ENCODE peak calls at places on chromosomes 3 and 15, in seven cellular contexts. U is AG09309, Y is HFF-Myc, F is psoas muscle, H is kidney, L is neural progenitor cell, J is fibroblast of the aortic adventitia. R is an unnamed sample.

GRCh38 chr3:126746395-126747177 is 42.5 kb downstream of the CHCHD6 start:
- DNase-seq in U (peak), Y (peak), F (no peak), H (no peak), L (no peak), J (peak), R (peak)

GRCh38 chr15:40474581-40474980 is 3.8 kb downstream of the CHST14 start:
- DNase-seq in U (no peak), Y (no peak), F (no peak), H (peak), L (no peak), J (no peak), R (no peak)

GRCh38 chr3:44995142-44995770 is 19.2 kb downstream of the EXOSC7 start:
- DNase-seq in U (no peak), Y (peak), F (no peak), H (no peak), L (no peak), J (peak), R (peak)

GRCh38 chr3:40201770-40202169 is 107.7 kb upstream of the EIF1B start:
- DNase-seq in U (no peak), Y (no peak), F (no peak), H (no peak), L (no peak), J (no peak), R (no peak)

GRCh38 chr3:98612587-98612986 is 19.2 kb upstream of the CPOX start:
- DNase-seq in U (no peak), Y (no peak), F (no peak), H (no peak), L (no peak), J (no peak), R (peak)

GRCh38 chr3:133706033-133706432 is 40.2 kb upstream of the TF start:
- DNase-seq in U (no peak), Y (no peak), F (no peak), H (no peak), L (no peak), J (no peak), R (no peak)

GRCh38 chr3:173065543-173065970 is 75.5 kb downstream of the SPATA16 start:
- DNase-seq in U (no peak), Y (no peak), F (no peak), H (no peak), L (no peak), J (peak), R (peak)

GRCh38 chr15:70319466-70319865 is 221.7 kb upstream of the TLE3 start:
- DNase-seq in U (no peak), Y (no peak), F (no peak), H (no peak), L (no peak), J (no peak), R (no peak)

GRCh38 chr3:179719048-179719734 is 66.4 kb downstream of the USP13 start:
- DNase-seq in U (no peak), Y (no peak), F (no peak), H (no peak), L (no peak), J (no peak), R (no peak)

GRCh38 chr3:149673393-149673792 is 15.6 kb upstream of the WWTR1 start:
- DNase-seq in U (no peak), Y (no peak), F (no peak), H (no peak), L (no peak), J (peak), R (no peak)

GRCh38 chr3:64167868-64168267 is 57.4 kb downstream of the PRICKLE2 start:
- DNase-seq in U (no peak), Y (no peak), F (no peak), H (no peak), L (no peak), J (no peak), R (no peak)

GRCh38 chr3:105806361-105806760 is 62.5 kb downstream of the CBLB start:
- DNase-seq in U (no peak), Y (no peak), F (no peak), H (no peak), L (no peak), J (peak), R (peak)

GRCh38 chr3:37743974-37744373 is 117.7 kb upstream of the CTDSPL start:
- DNase-seq in U (no peak), Y (no peak), F (no peak), H (no peak), L (no peak), J (no peak), R (no peak)

GRCh38 chr15:92043283-92043682 is 189.8 kb downstream of the SLCO3A1 start:
- DNase-seq in U (no peak), Y (no peak), F (no peak), H (no peak), L (no peak), J (no peak), R (no peak)

GRCh38 chr3:70065666-70066253 is 66.2 kb downstream of the SAMMSON start:
- DNase-seq in U (no peak), Y (no peak), F (no peak), H (no peak), L (peak), J (no peak), R (no peak)
- TF ChIP-seq CTCF in U (no peak), Y (peak), F (no peak), H (no peak), L (peak), J (no peak), R (no peak)

GRCh38 chr15:33031324-33031736 is 163.2 kb downstream of the FMN1 start:
- DNase-seq in U (peak), Y (peak), F (no peak), H (no peak), L (no peak), J (peak), R (no peak)
- H3K4me3 ChIP-seq in U (no peak), Y (no peak), F (no peak), H (no peak), L (no peak), J (no peak), R (no peak)

GRCh38 chr15:73771380-73772095 is 18.4 kb upstream of the INSYN1 start:
- DNase-seq in U (no peak), Y (no peak), F (no peak), H (no peak), L (peak), J (no peak), R (no peak)
- TF ChIP-seq CTCF in U (no peak), Y (no peak), F (no peak), H (no peak), L (peak), J (no peak), R (no peak)

DNA sequence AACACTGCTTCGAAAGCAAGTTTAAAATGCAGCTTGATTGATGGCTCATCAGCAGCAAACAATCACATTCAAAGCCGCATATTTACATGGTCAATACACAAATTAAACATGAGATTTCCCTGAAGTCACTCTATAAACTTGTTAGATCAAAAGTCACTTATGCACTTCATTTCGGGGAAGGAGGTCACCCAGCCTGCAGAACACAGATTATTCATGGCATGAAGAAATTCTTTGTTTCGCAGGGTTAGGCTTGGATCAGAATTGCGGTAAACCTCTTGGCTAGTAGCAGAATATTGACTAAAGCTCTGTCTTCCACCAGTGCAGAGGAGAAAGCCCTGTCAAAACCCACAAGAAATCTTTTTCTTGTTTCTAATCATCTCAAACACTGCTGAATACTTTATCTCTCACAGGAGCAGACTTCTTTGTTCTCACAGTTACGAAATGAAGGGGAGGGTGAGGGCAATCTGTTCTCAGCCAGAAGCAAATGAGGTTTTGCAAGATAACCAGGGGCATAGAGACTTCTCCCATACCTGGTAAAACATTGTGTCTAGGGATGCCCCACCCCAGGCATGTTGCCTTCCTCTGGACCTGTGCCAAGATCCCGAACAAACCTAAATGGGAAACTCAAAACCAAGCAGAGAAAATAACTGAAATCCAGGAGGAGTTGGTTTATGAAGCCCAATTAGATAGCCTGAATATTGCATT is 133.3 kb upstream of the CHL1 start:
- DNase-seq in U (no peak), Y (no peak), F (no peak), H (no peak), L (no peak), J (no peak), R (peak)
- H3K4me3 ChIP-seq in U (no peak), Y (no peak), F (no peak), H (no peak), L (no peak), J (no peak), R (no peak)

GRCh38 chr3:146750196-146750595 is 145.1 kb upstream of the PLSCR5 start:
- DNase-seq in U (no peak), Y (peak), F (no peak), H (no peak), L (no peak), J (peak), R (peak)

GRCh38 chr3:146747928-146748327 is 142.8 kb upstream of the PLSCR5 start:
- DNase-seq in U (peak), Y (peak), F (no peak), H (no peak), L (no peak), J (peak), R (peak)

GRCh38 chr3:146746190-146746589 is 141.0 kb upstream of the PLSCR5 start:
- DNase-seq in U (peak), Y (peak), F (no peak), H (no peak), L (no peak), J (peak), R (peak)

GRCh38 chr3:146747051-146747450 is 141.9 kb upstream of the PLSCR5 start:
- DNase-seq in U (no peak), Y (no peak), F (no peak), H (no peak), L (no peak), J (no peak), R (no peak)
- TF ChIP-seq CTCF in U (no peak), Y (no peak), F (no peak), H (no peak), L (no peak), J (no peak), R (no peak)

GRCh38 chr3:99941211-99941610 is 123.5 kb downstream of the CMSS1 start:
- DNase-seq in U (no peak), Y (no peak), F (no peak), H (no peak), L (no peak), J (no peak), R (no peak)

GRCh38 chr3:99948467-99949089 is 130.9 kb downstream of the CMSS1 start:
- DNase-seq in U (no peak), Y (no peak), F (no peak), H (no peak), L (no peak), J (no peak), R (no peak)

GRCh38 chr3:99947356-99947755 is 129.7 kb downstream of the CMSS1 start:
- DNase-seq in U (no peak), Y (no peak), F (no peak), H (no peak), L (no peak), J (no peak), R (no peak)

GRCh38 chr3:99943931-99944761 is 126.5 kb downstream of the CMSS1 start:
- DNase-seq in U (no peak), Y (no peak), F (no peak), H (no peak), L (peak), J (peak), R (no peak)

DNA sequence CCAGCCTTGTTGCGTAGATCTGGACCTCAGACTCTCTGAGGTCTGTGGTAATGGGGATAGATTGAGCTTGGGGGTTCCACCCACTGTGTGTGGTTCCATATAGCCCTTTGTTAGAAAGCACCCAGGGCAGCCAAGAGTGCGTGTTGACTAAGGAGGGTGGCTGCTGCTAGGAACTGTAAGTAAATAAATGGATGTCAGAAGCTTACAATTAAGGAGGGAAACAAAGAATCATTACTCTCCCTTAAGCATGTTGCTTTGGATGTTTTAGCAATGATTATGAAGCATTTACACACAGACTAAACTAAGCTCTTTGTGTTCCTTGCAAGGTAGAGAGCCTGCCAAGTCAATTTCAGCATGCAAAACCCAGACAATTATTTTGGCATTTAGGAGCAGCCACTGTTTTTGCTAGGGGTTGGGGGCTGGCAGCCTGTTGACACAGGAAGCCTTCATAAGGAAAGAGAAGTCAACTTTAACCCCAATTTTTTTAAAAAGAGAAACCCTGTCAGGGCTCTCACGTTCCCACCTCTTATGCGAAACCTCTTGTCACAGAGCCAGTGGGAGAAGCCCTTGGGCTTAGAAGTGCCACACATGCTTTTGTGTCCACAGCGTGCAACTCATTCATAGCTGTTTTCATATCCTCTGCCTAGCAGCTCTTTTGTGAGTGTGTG is 127.8 kb downstream of the CMSS1 start:
- DNase-seq in U (no peak), Y (no peak), F (no peak), H (no peak), L (no peak), J (peak), R (no peak)
- H3K4me3 ChIP-seq in U (no peak), Y (no peak), F (no peak), H (no peak), L (no peak), J (no peak), R (no peak)

DNA sequence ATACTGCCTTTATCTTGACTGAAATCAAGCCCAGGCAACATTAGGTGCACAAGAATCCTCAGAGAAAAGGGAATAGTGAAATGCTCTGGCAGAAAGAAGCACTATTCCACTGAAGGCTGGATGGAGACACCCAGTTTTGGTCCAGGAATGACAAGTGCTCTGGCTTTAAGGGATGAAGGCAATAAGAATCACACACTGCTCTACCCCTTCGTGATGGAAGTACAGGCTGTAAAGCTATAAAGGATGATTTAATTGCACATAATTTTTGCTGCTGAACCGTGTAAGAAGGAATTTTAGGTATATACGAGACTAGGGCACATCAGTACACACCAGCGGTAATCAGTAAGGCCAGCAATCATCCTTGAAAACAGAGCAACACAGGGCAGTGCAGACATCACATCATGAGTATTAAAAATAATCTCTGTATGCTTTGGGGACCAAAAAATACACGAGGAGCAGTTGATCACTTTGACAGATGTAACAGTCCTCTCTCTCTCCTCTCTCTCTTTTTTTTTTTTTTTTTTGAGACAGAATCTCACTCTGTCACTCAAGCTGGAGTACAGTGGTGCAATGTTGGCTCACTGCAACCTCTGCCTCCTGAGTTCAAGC is 414.6 kb upstream of the TBL1XR1 start:
- DNase-seq in U (no peak), Y (no peak), F (no peak), H (no peak), L (no peak), J (no peak), R (no peak)
- TF ChIP-seq CTCF in U (no peak), Y (no peak), F (no peak), H (no peak), L (no peak), J (no peak), R (no peak)

R was measured in fibroblast of pulmonary artery.